ENCODE peak calls at places on chromosomes 5 and 9, in four cellular contexts. K is anterior cingulate cortex, R is memory B cell, W is GM23248. N is an unnamed sample.

GRCh38 chr5:158805195-158805594 is 294.5 kb downstream of the EBF1 start:
- DNase-seq in K (no peak), R (no peak), W (no peak), N (no peak)

GRCh38 chr5:133819977-133820471 is 148.4 kb downstream of the C5orf15 start:
- DNase-seq in W (no peak), K (no peak), R (no peak), N (no peak)

GRCh38 chr5:124474821-124475220 is 271.6 kb downstream of the ZNF608 start:
- DNase-seq in K (no peak), W (peak; percentile 8), R (no peak), N (no peak)

GRCh38 chr5:1463326-1464095 is 18.3 kb upstream of the SLC6A3 start:
- DNase-seq in K (no peak), W (no peak), R (no peak), N (no peak)

GRCh38 chr9:99262949-99263418 is 40.9 kb downstream of the SEC61B start:
- DNase-seq in W (no peak), K (no peak), R (no peak), N (no peak)

GRCh38 chr9:114287763-114288232 is 35.1 kb upstream of the ORM1 start:
- DNase-seq in R (no peak), W (no peak), K (no peak), N (no peak)

GRCh38 chr9:112396872-112397271 is 17.0 kb downstream of the HSDL2 start:
- DNase-seq in R (no peak), W (no peak), K (no peak), N (no peak)

GRCh38 chr5:13987843-13988464 is 43.5 kb upstream of the DNAH5 start:
- DNase-seq in R (peak; percentile 26), W (peak; percentile 84), K (no peak), N (peak; percentile 48)

GRCh38 chr9:136572003-136572595 is 26.3 kb upstream of the NOTCH1 start:
- DNase-seq in R (no peak), W (no peak), K (no peak), N (no peak)

GRCh38 chr5:163677092-163677491 is 171.7 kb downstream of the MAT2B start:
- DNase-seq in W (no peak), K (no peak), R (no peak), N (no peak)

GRCh38 chr5:122014232-122014940 is 52.6 kb downstream of the SRFBP1 start:
- DNase-seq in W (peak; percentile 59), K (no peak), R (no peak), N (no peak)

GRCh38 chr5:175707751-175708375 is 50.0 kb downstream of the HRH2 start:
- DNase-seq in K (no peak), W (no peak), R (no peak), N (no peak)

GRCh38 chr5:139915274-139915673 is 119.7 kb downstream of the PSD2 start:
- DNase-seq in R (no peak), K (no peak), W (no peak), N (no peak)

GRCh38 chr5:115246361-115246991 is 16.2 kb downstream of the PGGT1B start:
- DNase-seq in W (peak; percentile 64), K (no peak), R (no peak), N (no peak)

N was measured in GM19239.